ENCODE peak calls at places on chromosomes 12 and 14, in ten cellular contexts. One of them, this sample, is unnamed.

GRCh38 chr14:105439710-105440553 is 20.3 kb downstream of the MTA1 start:
- DNase-seq in HCEC 1CT: no peak
- DNase-seq in psoas muscle: peak
- DNase-seq in HEK293T: no peak
- DNase-seq in BE2C: peak
- DNase-seq in RPMI7951: no peak
- DNase-seq in CD8-positive, alpha-beta memory T cell: no peak
- DNase-seq in activated CD8-positive, alpha-beta memory T cell treated with anti-CD3 and anti-CD28 coated beads for 4 hours: no peak
- DNase-seq in fibroblast of lung: no peak
- DNase-seq in neural progenitor cell: no peak
- DNase-seq in this sample: no peak

GRCh38 chr12:8841778-8842177 is 19.4 kb downstream of the A2ML1 start:
- DNase-seq in neural progenitor cell: no peak
- DNase-seq in HCEC 1CT: no peak
- DNase-seq in HEK293T: no peak
- DNase-seq in activated CD8-positive, alpha-beta memory T cell treated with anti-CD3 and anti-CD28 coated beads for 4 hours: no peak
- DNase-seq in RPMI7951: no peak
- DNase-seq in fibroblast of lung: no peak
- DNase-seq in CD8-positive, alpha-beta memory T cell: no peak
- DNase-seq in BE2C: no peak
- DNase-seq in psoas muscle: no peak
- DNase-seq in this sample: no peak

GRCh38 chr12:112153181-112153899 is 28.0 kb downstream of the TRAFD1 start:
- DNase-seq in BE2C: no peak
- DNase-seq in CD8-positive, alpha-beta memory T cell: no peak
- DNase-seq in RPMI7951: no peak
- DNase-seq in neural progenitor cell: no peak
- DNase-seq in HCEC 1CT: no peak
- DNase-seq in fibroblast of lung: no peak
- DNase-seq in activated CD8-positive, alpha-beta memory T cell treated with anti-CD3 and anti-CD28 coated beads for 4 hours: no peak
- DNase-seq in HEK293T: no peak
- DNase-seq in psoas muscle: no peak
- DNase-seq in this sample: no peak

GRCh38 chr12:51196547-51196946 is 21.3 kb downstream of the POU6F1 start:
- DNase-seq in BE2C: no peak
- DNase-seq in CD8-positive, alpha-beta memory T cell: no peak
- DNase-seq in fibroblast of lung: no peak
- DNase-seq in psoas muscle: no peak
- DNase-seq in RPMI7951: no peak
- DNase-seq in neural progenitor cell: no peak
- DNase-seq in HCEC 1CT: no peak
- DNase-seq in HEK293T: no peak
- DNase-seq in activated CD8-positive, alpha-beta memory T cell treated with anti-CD3 and anti-CD28 coated beads for 4 hours: no peak
- DNase-seq in this sample: no peak

GRCh38 chr12:11702959-11703358 is 53.5 kb downstream of the ETV6 start:
- DNase-seq in RPMI7951: no peak
- DNase-seq in BE2C: no peak
- DNase-seq in psoas muscle: no peak
- DNase-seq in HCEC 1CT: no peak
- DNase-seq in neural progenitor cell: no peak
- DNase-seq in HEK293T: no peak
- DNase-seq in fibroblast of lung: no peak
- DNase-seq in activated CD8-positive, alpha-beta memory T cell treated with anti-CD3 and anti-CD28 coated beads for 4 hours: no peak
- DNase-seq in CD8-positive, alpha-beta memory T cell: no peak
- DNase-seq in this sample: no peak

GRCh38 chr12:1914116-1914911 is 4.1 kb downstream of the CACNA2D4 start:
- DNase-seq in CD8-positive, alpha-beta memory T cell: peak
- DNase-seq in HEK293T: peak
- DNase-seq in RPMI7951: no peak
- DNase-seq in psoas muscle: no peak
- DNase-seq in activated CD8-positive, alpha-beta memory T cell treated with anti-CD3 and anti-CD28 coated beads for 4 hours: no peak
- DNase-seq in fibroblast of lung: no peak
- DNase-seq in BE2C: no peak
- DNase-seq in HCEC 1CT: no peak
- DNase-seq in neural progenitor cell: no peak
- DNase-seq in this sample: peak

GRCh38 chr12:88658009-88658408 is 77.7 kb upstream of the KITLG start:
- DNase-seq in RPMI7951: peak
- DNase-seq in activated CD8-positive, alpha-beta memory T cell treated with anti-CD3 and anti-CD28 coated beads for 4 hours: no peak
- DNase-seq in neural progenitor cell: no peak
- DNase-seq in HCEC 1CT: no peak
- DNase-seq in CD8-positive, alpha-beta memory T cell: no peak
- DNase-seq in HEK293T: no peak
- DNase-seq in psoas muscle: no peak
- DNase-seq in fibroblast of lung: peak
- DNase-seq in BE2C: no peak
- DNase-seq in this sample: no peak

GRCh38 chr12:58703911-58704310 is 216.4 kb downstream of the LRIG3 start:
- DNase-seq in HCEC 1CT: no peak
- DNase-seq in HEK293T: no peak
- DNase-seq in neural progenitor cell: no peak
- DNase-seq in BE2C: no peak
- DNase-seq in RPMI7951: peak
- DNase-seq in fibroblast of lung: no peak
- DNase-seq in activated CD8-positive, alpha-beta memory T cell treated with anti-CD3 and anti-CD28 coated beads for 4 hours: no peak
- DNase-seq in psoas muscle: no peak
- DNase-seq in CD8-positive, alpha-beta memory T cell: no peak
- DNase-seq in this sample: no peak

GRCh38 chr14:51157012-51157411 is 62.1 kb upstream of the TRIM9 start:
- DNase-seq in CD8-positive, alpha-beta memory T cell: no peak
- DNase-seq in HEK293T: peak
- DNase-seq in activated CD8-positive, alpha-beta memory T cell treated with anti-CD3 and anti-CD28 coated beads for 4 hours: no peak
- DNase-seq in psoas muscle: no peak
- DNase-seq in BE2C: no peak
- DNase-seq in fibroblast of lung: no peak
- DNase-seq in HCEC 1CT: peak
- DNase-seq in RPMI7951: peak
- DNase-seq in neural progenitor cell: no peak
- DNase-seq in this sample: no peak

GRCh38 chr12:3311027-3311402 is 180.0 kb upstream of the PRMT8 start:
- DNase-seq in activated CD8-positive, alpha-beta memory T cell treated with anti-CD3 and anti-CD28 coated beads for 4 hours: no peak
- DNase-seq in CD8-positive, alpha-beta memory T cell: no peak
- DNase-seq in RPMI7951: peak
- DNase-seq in neural progenitor cell: no peak
- DNase-seq in HCEC 1CT: no peak
- DNase-seq in HEK293T: no peak
- DNase-seq in fibroblast of lung: peak
- DNase-seq in psoas muscle: no peak
- DNase-seq in BE2C: no peak
- DNase-seq in this sample: no peak

GRCh38 chr12:90909069-90909676 is 45.8 kb downstream of the CCER1 start:
- DNase-seq in BE2C: peak
- DNase-seq in HCEC 1CT: peak
- DNase-seq in HEK293T: peak
- DNase-seq in fibroblast of lung: peak
- DNase-seq in CD8-positive, alpha-beta memory T cell: no peak
- DNase-seq in RPMI7951: peak
- DNase-seq in neural progenitor cell: peak
- DNase-seq in psoas muscle: no peak
- DNase-seq in activated CD8-positive, alpha-beta memory T cell treated with anti-CD3 and anti-CD28 coated beads for 4 hours: no peak
- DNase-seq in this sample: no peak

GRCh38 chr12:65911321-65911720 is 87.0 kb downstream of the HMGA2 start:
- DNase-seq in HCEC 1CT: peak
- DNase-seq in RPMI7951: peak
- DNase-seq in BE2C: no peak
- DNase-seq in psoas muscle: no peak
- DNase-seq in fibroblast of lung: peak
- DNase-seq in neural progenitor cell: no peak
- DNase-seq in activated CD8-positive, alpha-beta memory T cell treated with anti-CD3 and anti-CD28 coated beads for 4 hours: no peak
- DNase-seq in HEK293T: no peak
- DNase-seq in CD8-positive, alpha-beta memory T cell: no peak
- DNase-seq in this sample: no peak

GRCh38 chr14:31441273-31442110 is 15.8 kb downstream of the DTD2 start:
- DNase-seq in HEK293T: no peak
- DNase-seq in fibroblast of lung: peak
- DNase-seq in CD8-positive, alpha-beta memory T cell: no peak
- DNase-seq in activated CD8-positive, alpha-beta memory T cell treated with anti-CD3 and anti-CD28 coated beads for 4 hours: no peak
- DNase-seq in RPMI7951: no peak
- DNase-seq in neural progenitor cell: no peak
- DNase-seq in HCEC 1CT: peak
- DNase-seq in BE2C: no peak
- DNase-seq in psoas muscle: no peak
- DNase-seq in this sample: no peak

GRCh38 chr12:93911436-93911835 is 234.3 kb downstream of the CRADD start:
- DNase-seq in fibroblast of lung: peak
- DNase-seq in BE2C: no peak
- DNase-seq in HEK293T: no peak
- DNase-seq in neural progenitor cell: no peak
- DNase-seq in RPMI7951: no peak
- DNase-seq in CD8-positive, alpha-beta memory T cell: no peak
- DNase-seq in HCEC 1CT: no peak
- DNase-seq in activated CD8-positive, alpha-beta memory T cell treated with anti-CD3 and anti-CD28 coated beads for 4 hours: no peak
- DNase-seq in psoas muscle: no peak
- DNase-seq in this sample: no peak

GRCh38 chr12:105393586-105393985 is 63.1 kb downstream of the C12orf75 start:
- DNase-seq in RPMI7951: peak
- DNase-seq in HEK293T: no peak
- DNase-seq in BE2C: no peak
- DNase-seq in psoas muscle: no peak
- DNase-seq in activated CD8-positive, alpha-beta memory T cell treated with anti-CD3 and anti-CD28 coated beads for 4 hours: no peak
- DNase-seq in CD8-positive, alpha-beta memory T cell: no peak
- DNase-seq in fibroblast of lung: peak
- DNase-seq in HCEC 1CT: peak
- DNase-seq in neural progenitor cell: no peak
- DNase-seq in this sample: no peak

GRCh38 chr12:118979763-118980406 is 1.5 kb upstream of the SRRM4 start:
- DNase-seq in activated CD8-positive, alpha-beta memory T cell treated with anti-CD3 and anti-CD28 coated beads for 4 hours: no peak
- DNase-seq in neural progenitor cell: peak
- DNase-seq in BE2C: peak
- DNase-seq in RPMI7951: peak
- DNase-seq in HCEC 1CT: no peak
- DNase-seq in HEK293T: peak
- DNase-seq in fibroblast of lung: peak
- DNase-seq in psoas muscle: no peak
- DNase-seq in CD8-positive, alpha-beta memory T cell: no peak
- DNase-seq in this sample: no peak

GRCh38 chr14:38662781-38663180 is 406.9 kb upstream of the CLEC14A start:
- DNase-seq in RPMI7951: no peak
- DNase-seq in fibroblast of lung: no peak
- DNase-seq in activated CD8-positive, alpha-beta memory T cell treated with anti-CD3 and anti-CD28 coated beads for 4 hours: no peak
- DNase-seq in HEK293T: no peak
- DNase-seq in neural progenitor cell: no peak
- DNase-seq in HCEC 1CT: no peak
- DNase-seq in CD8-positive, alpha-beta memory T cell: no peak
- DNase-seq in BE2C: peak
- DNase-seq in psoas muscle: no peak
- DNase-seq in this sample: no peak

GRCh38 chr14:37594238-37594915 is 672 bp downstream of the FOXA1 start:
- DNase-seq in psoas muscle: no peak
- DNase-seq in RPMI7951: peak
- DNase-seq in fibroblast of lung: peak
- DNase-seq in activated CD8-positive, alpha-beta memory T cell treated with anti-CD3 and anti-CD28 coated beads for 4 hours: no peak
- DNase-seq in HEK293T: peak
- DNase-seq in HCEC 1CT: peak
- DNase-seq in neural progenitor cell: peak
- DNase-seq in BE2C: peak
- DNase-seq in CD8-positive, alpha-beta memory T cell: no peak
- DNase-seq in this sample: no peak

GRCh38 chr14:50559990-50560928 is at the start of gene ATL1:
- DNase-seq in fibroblast of lung: peak
- DNase-seq in BE2C: peak
- DNase-seq in neural progenitor cell: peak
- DNase-seq in HEK293T: peak
- DNase-seq in CD8-positive, alpha-beta memory T cell: peak
- DNase-seq in activated CD8-positive, alpha-beta memory T cell treated with anti-CD3 and anti-CD28 coated beads for 4 hours: no peak
- DNase-seq in psoas muscle: peak
- DNase-seq in RPMI7951: peak
- DNase-seq in HCEC 1CT: peak
- DNase-seq in this sample: peak

GRCh38 chr14:76769636-76770292 is 8.5 kb downstream of the VASH1 start:
- DNase-seq in CD8-positive, alpha-beta memory T cell: no peak
- DNase-seq in HEK293T: no peak
- DNase-seq in neural progenitor cell: no peak
- DNase-seq in RPMI7951: no peak
- DNase-seq in fibroblast of lung: no peak
- DNase-seq in HCEC 1CT: no peak
- DNase-seq in BE2C: no peak
- DNase-seq in activated CD8-positive, alpha-beta memory T cell treated with anti-CD3 and anti-CD28 coated beads for 4 hours: no peak
- DNase-seq in psoas muscle: no peak
- DNase-seq in this sample: no peak

GRCh38 chr12:90090929-90091651 is 382.5 kb upstream of the ATP2B1 start:
- DNase-seq in fibroblast of lung: peak
- DNase-seq in psoas muscle: peak
- DNase-seq in RPMI7951: peak
- DNase-seq in HCEC 1CT: peak
- DNase-seq in BE2C: no peak
- DNase-seq in activated CD8-positive, alpha-beta memory T cell treated with anti-CD3 and anti-CD28 coated beads for 4 hours: no peak
- DNase-seq in HEK293T: no peak
- DNase-seq in CD8-positive, alpha-beta memory T cell: no peak
- DNase-seq in neural progenitor cell: peak
- DNase-seq in this sample: no peak

GRCh38 chr12:2682301-2683282 is 112.2 kb upstream of the FKBP4 start:
- DNase-seq in RPMI7951: peak
- DNase-seq in activated CD8-positive, alpha-beta memory T cell treated with anti-CD3 and anti-CD28 coated beads for 4 hours: no peak
- DNase-seq in HCEC 1CT: peak
- DNase-seq in BE2C: peak
- DNase-seq in fibroblast of lung: peak
- DNase-seq in neural progenitor cell: peak
- DNase-seq in CD8-positive, alpha-beta memory T cell: peak
- DNase-seq in psoas muscle: no peak
- DNase-seq in HEK293T: no peak
- DNase-seq in this sample: peak

GRCh38 chr12:124898200-124898950 is 16.1 kb downstream of the UBC start:
- DNase-seq in HCEC 1CT: peak
- DNase-seq in fibroblast of lung: peak
- DNase-seq in BE2C: peak
- DNase-seq in RPMI7951: peak
- DNase-seq in HEK293T: no peak
- DNase-seq in CD8-positive, alpha-beta memory T cell: peak
- DNase-seq in psoas muscle: peak
- DNase-seq in neural progenitor cell: peak
- DNase-seq in activated CD8-positive, alpha-beta memory T cell treated with anti-CD3 and anti-CD28 coated beads for 4 hours: peak
- DNase-seq in this sample: peak

GRCh38 chr12:3419538-3419937 is 71.5 kb upstream of the PRMT8 start:
- DNase-seq in CD8-positive, alpha-beta memory T cell: no peak
- DNase-seq in HEK293T: no peak
- DNase-seq in neural progenitor cell: peak
- DNase-seq in activated CD8-positive, alpha-beta memory T cell treated with anti-CD3 and anti-CD28 coated beads for 4 hours: no peak
- DNase-seq in BE2C: no peak
- DNase-seq in psoas muscle: no peak
- DNase-seq in RPMI7951: no peak
- DNase-seq in fibroblast of lung: no peak
- DNase-seq in HCEC 1CT: no peak
- DNase-seq in this sample: no peak

GRCh38 chr12:45216983-45217485 is 1.1 kb downstream of the ANO6 start:
- DNase-seq in HEK293T: no peak
- DNase-seq in activated CD8-positive, alpha-beta memory T cell treated with anti-CD3 and anti-CD28 coated beads for 4 hours: no peak
- DNase-seq in fibroblast of lung: peak
- DNase-seq in neural progenitor cell: no peak
- DNase-seq in BE2C: peak
- DNase-seq in psoas muscle: no peak
- DNase-seq in CD8-positive, alpha-beta memory T cell: no peak
- DNase-seq in HCEC 1CT: no peak
- DNase-seq in RPMI7951: no peak
- DNase-seq in this sample: no peak

GRCh38 chr12:109958374-109958773 is 37.8 kb downstream of the GIT2 start:
- DNase-seq in HEK293T: no peak
- DNase-seq in RPMI7951: no peak
- DNase-seq in activated CD8-positive, alpha-beta memory T cell treated with anti-CD3 and anti-CD28 coated beads for 4 hours: no peak
- DNase-seq in HCEC 1CT: no peak
- DNase-seq in BE2C: no peak
- DNase-seq in CD8-positive, alpha-beta memory T cell: no peak
- DNase-seq in psoas muscle: no peak
- DNase-seq in fibroblast of lung: no peak
- DNase-seq in neural progenitor cell: no peak
- DNase-seq in this sample: no peak

GRCh38 chr12:132218915-132219314 is 74.7 kb downstream of the NOC4L start:
- DNase-seq in neural progenitor cell: peak
- DNase-seq in RPMI7951: no peak
- DNase-seq in CD8-positive, alpha-beta memory T cell: no peak
- DNase-seq in HCEC 1CT: no peak
- DNase-seq in HEK293T: peak
- DNase-seq in BE2C: peak
- DNase-seq in fibroblast of lung: no peak
- DNase-seq in psoas muscle: no peak
- DNase-seq in activated CD8-positive, alpha-beta memory T cell treated with anti-CD3 and anti-CD28 coated beads for 4 hours: no peak
- DNase-seq in this sample: no peak

GRCh38 chr12:116539361-116539771 is 19.8 kb upstream of the MAP1LC3B2 start:
- DNase-seq in CD8-positive, alpha-beta memory T cell: no peak
- DNase-seq in HEK293T: no peak
- DNase-seq in psoas muscle: no peak
- DNase-seq in HCEC 1CT: peak
- DNase-seq in BE2C: peak
- DNase-seq in activated CD8-positive, alpha-beta memory T cell treated with anti-CD3 and anti-CD28 coated beads for 4 hours: no peak
- DNase-seq in RPMI7951: peak
- DNase-seq in neural progenitor cell: no peak
- DNase-seq in fibroblast of lung: peak
- DNase-seq in this sample: no peak